ENCODE peak calls at places on chromosomes 5 and 9, in ten cellular contexts. L is dorsolateral prefrontal cortex, N is hepatocyte, S is cardiac muscle cell, W is fibroblast of lung, R is neural progenitor cell, K is body of pancreas, P is SK-N-SH, I is heart right ventricle, A is astrocyte. G is an unnamed sample.

GRCh38 chr5:32679218-32679617 is 31.9 kb upstream of the NPR3 start:
- DNase-seq in L (no peak), R (no peak), S (no peak), W (peak; percentile 12), N (no peak), I (no peak), A (no peak), P (no peak), K (no peak), G (no peak)

GRCh38 chr5:61228691-61229280 is 66.5 kb upstream of the SMIM15 start:
- DNase-seq in N (no peak), I (no peak), S (no peak), W (peak; percentile 13), A (peak; percentile 76), R (no peak), K (no peak), P (no peak), L (no peak), G (no peak)

GRCh38 chr9:108056083-108056804 is 566.7 kb upstream of the KLF4 start:
- DNase-seq in N (no peak), R (no peak), S (no peak), I (no peak), P (no peak), W (peak; percentile 39), A (peak; percentile 65), K (no peak), L (no peak), G (no peak)

GRCh38 chr5:73652391-73652790 is 26.4 kb downstream of the ARHGEF28 start:
- DNase-seq in I (no peak), N (no peak), P (no peak), R (no peak), L (no peak), A (no peak), S (no peak), K (no peak), W (no peak), G (no peak)

GRCh38 chr9:35552376-35552775 is 52.7 kb upstream of the TESK1 start:
- DNase-seq in N (no peak), W (no peak), L (no peak), K (no peak), R (no peak), A (peak; percentile 16), S (no peak), P (no peak), I (no peak), G (no peak)

GRCh38 chr9:134592018-134592818 is 49.4 kb upstream of the COL5A1 start:
- DNase-seq in W (peak; percentile 83), A (peak; percentile 86), S (peak; percentile 32), P (no peak), R (no peak), I (peak; percentile 48), K (no peak), N (peak; percentile 62), L (no peak), G (peak; percentile 38)

GRCh38 chr9:123234853-123235252 is 33.5 kb downstream of the STRBP start:
- DNase-seq in S (no peak), A (no peak), I (no peak), R (no peak), P (no peak), N (no peak), W (no peak), L (no peak), K (no peak), G (no peak)

GRCh38 chr5:126481243-126481642 is 58.0 kb downstream of the GRAMD2B start:
- DNase-seq in I (no peak), N (no peak), W (peak; percentile 61), L (no peak), P (no peak), S (no peak), A (peak; percentile 79), K (no peak), R (no peak), G (peak; percentile 55)

GRCh38 chr9:86500667-86501435 is 146.6 kb upstream of the TUT7 start:
- DNase-seq in S (no peak), K (no peak), I (no peak), P (no peak), W (peak; percentile 95), L (no peak), N (no peak), A (peak; percentile 90), R (no peak), G (peak; percentile 91)

GRCh38 chr9:114968710-114969109 is 38.3 kb upstream of the TNFSF8 start:
- DNase-seq in I (no peak), N (peak; percentile 12), S (no peak), R (peak; percentile 11), L (no peak), K (no peak), A (peak; percentile 27), P (no peak), W (peak; percentile 50), G (no peak)

GRCh38 chr5:178348356-178349146 is 115.9 kb upstream of the PHYKPL start:
- DNase-seq in K (no peak), R (no peak), I (no peak), L (no peak), N (no peak), W (no peak), S (no peak), A (no peak), P (peak; percentile 73), G (no peak)
- TF ChIP-seq CTCF in K (no peak), R (no peak), I (no peak), L (no peak), N (no peak), W (no peak), S (no peak), A (no peak), P (no peak), G (no peak)

DNA sequence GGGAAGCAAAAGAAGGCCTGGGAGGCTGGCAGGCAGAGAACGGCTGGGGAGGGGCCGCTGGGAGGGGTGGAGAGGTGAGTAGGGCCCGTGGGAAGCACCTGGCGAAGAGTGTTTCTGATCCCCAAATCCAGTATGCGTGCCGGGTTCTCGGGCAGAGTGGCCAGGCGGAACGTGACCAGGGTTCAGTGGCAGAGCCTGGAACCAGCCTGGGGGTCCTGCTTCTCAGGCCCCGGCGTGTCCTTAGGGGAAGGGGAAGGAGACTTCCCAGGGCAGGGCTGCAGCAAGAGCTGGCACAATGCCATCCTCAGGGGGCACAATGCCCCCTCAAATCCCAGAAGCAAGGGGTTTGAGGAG is 25.5 kb upstream of the IER5L start:
- DNase-seq in W (no peak), N (no peak), P (no peak), S (no peak), L (no peak), I (peak; percentile 29), A (no peak), K (no peak), R (no peak), G (no peak)
- H3K27ac ChIP-seq in W (no peak overlapping the region), N (no peak overlapping the region), P (no peak overlapping the region), S (no peak overlapping the region), L (peak overlapping the region; percentile 99), I (peak overlapping the region; percentile 98), A (no peak overlapping the region), K (no peak overlapping the region), R (no peak overlapping the region), G (no peak overlapping the region)

GRCh38 chr9:109190151-109190550 is 23.1 kb upstream of the FRRS1L start:
- DNase-seq in K (no peak), P (no peak), W (no peak), L (no peak), A (peak; percentile 14), R (no peak), N (no peak), I (no peak), S (no peak), G (no peak)

GRCh38 chr9:109186857-109187256 is 19.8 kb upstream of the FRRS1L start:
- DNase-seq in L (no peak), K (no peak), P (no peak), N (no peak), W (no peak), R (no peak), I (no peak), S (no peak), A (no peak), G (no peak)

GRCh38 chr9:109194157-109194556 is 27.1 kb upstream of the FRRS1L start:
- DNase-seq in L (no peak), N (no peak), I (no peak), S (no peak), K (no peak), P (no peak), W (peak; percentile 73), A (peak; percentile 43), R (no peak), G (peak; percentile 21)

GRCh38 chr9:109191746-109192145 is 24.7 kb upstream of the FRRS1L start:
- DNase-seq in A (no peak), I (no peak), S (no peak), N (no peak), K (no peak), L (no peak), R (no peak), W (no peak), P (no peak), G (no peak)

GRCh38 chr9:109192732-109193361 is 25.8 kb upstream of the FRRS1L start:
- DNase-seq in P (peak; percentile 37), N (peak; percentile 55), S (peak; percentile 44), W (peak; percentile 7), A (no peak), K (peak; percentile 75), L (no peak), R (peak; percentile 73), I (no peak), G (no peak)
- TF ChIP-seq CTCF in P (peak; percentile 42), N (peak; percentile 53), S (peak; percentile 55), W (peak; percentile 35), A (peak; percentile 26), K (peak; percentile 80), L (peak; percentile 28), R (peak; percentile 73), I (peak; percentile 49), G (peak; percentile 57)

GRCh38 chr5:172144931-172145869 is 42.8 kb downstream of the STK10 start:
- DNase-seq in L (no peak), I (no peak), S (no peak), K (no peak), W (no peak), P (no peak), A (no peak), N (no peak), R (no peak), G (no peak)
- H3K27ac ChIP-seq in L (peak overlapping the region; percentile 83), I (no peak overlapping the region), S (no peak overlapping the region), K (no peak overlapping the region), W (no peak overlapping the region), P (no peak overlapping the region), A (no peak overlapping the region), N (no peak overlapping the region), R (no peak overlapping the region), G (no peak overlapping the region)

G was measured in AG04450.